ENCODE peak calls at places on chromosomes 2 and 18, in nine cellular contexts. One of them, this sample, is unnamed. For H3K4me1, the result is how much of the 10 kb centered on the place peaks cover.

GRCh38 chr18:24426073-24426397 is 435 bp upstream of the IMPACT start:
- DNase-seq in neuronal stem cell: no peak
- DNase-seq in neural progenitor cell: no peak
- DNase-seq in mammary epithelial cell: no peak
- DNase-seq in MM.1S: no peak
- DNase-seq in mesenchymal stem cell: no peak
- DNase-seq in fibroblast of lung: no peak
- DNase-seq in endodermal cell: no peak
- DNase-seq in NT2/D1: no peak
- DNase-seq in this sample: no peak

GRCh38 chr2:240965905-240966456 is 32.4 kb upstream of the SNED1 start:
- DNase-seq in NT2/D1: no peak
- DNase-seq in neuronal stem cell: no peak
- DNase-seq in mammary epithelial cell: no peak
- DNase-seq in neural progenitor cell: no peak
- DNase-seq in mesenchymal stem cell: no peak
- DNase-seq in MM.1S: no peak
- DNase-seq in endodermal cell: peak
- DNase-seq in fibroblast of lung: no peak
- DNase-seq in this sample: no peak

GRCh38 chr2:2219984-2220383 is 111.1 kb downstream of the MYT1L start:
- DNase-seq in fibroblast of lung: no peak
- DNase-seq in endodermal cell: no peak
- DNase-seq in neuronal stem cell: no peak
- DNase-seq in NT2/D1: no peak
- DNase-seq in MM.1S: no peak
- DNase-seq in neural progenitor cell: no peak
- DNase-seq in mesenchymal stem cell: no peak
- DNase-seq in mammary epithelial cell: no peak
- DNase-seq in this sample: no peak

GRCh38 chr2:16226381-16226780 is 286.0 kb downstream of the MYCN start:
- DNase-seq in mammary epithelial cell: no peak
- DNase-seq in neural progenitor cell: no peak
- DNase-seq in NT2/D1: no peak
- DNase-seq in mesenchymal stem cell: no peak
- DNase-seq in neuronal stem cell: no peak
- DNase-seq in fibroblast of lung: no peak
- DNase-seq in endodermal cell: no peak
- DNase-seq in MM.1S: no peak
- DNase-seq in this sample: no peak

GRCh38 chr2:240599141-240599583 is 12.6 kb downstream of the CAPN10 start:
- DNase-seq in mammary epithelial cell: no peak
- DNase-seq in MM.1S: no peak
- DNase-seq in neural progenitor cell: no peak
- DNase-seq in fibroblast of lung: no peak
- DNase-seq in endodermal cell: no peak
- DNase-seq in NT2/D1: no peak
- DNase-seq in mesenchymal stem cell: no peak
- DNase-seq in neuronal stem cell: no peak
- DNase-seq in this sample: no peak

GRCh38 chr2:50556934-50557575 is 474.9 kb downstream of the NRXN1 start:
- DNase-seq in endodermal cell: no peak
- DNase-seq in mesenchymal stem cell: peak
- DNase-seq in NT2/D1: no peak
- DNase-seq in fibroblast of lung: peak
- DNase-seq in MM.1S: no peak
- DNase-seq in mammary epithelial cell: peak
- DNase-seq in neural progenitor cell: no peak
- DNase-seq in neuronal stem cell: no peak
- DNase-seq in this sample: peak

GRCh38 chr18:54873884-54874255 is 45.6 kb downstream of the RAB27B start:
- DNase-seq in NT2/D1: no peak
- DNase-seq in neuronal stem cell: no peak
- DNase-seq in neural progenitor cell: no peak
- DNase-seq in endodermal cell: no peak
- DNase-seq in mesenchymal stem cell: no peak
- DNase-seq in fibroblast of lung: no peak
- DNase-seq in mammary epithelial cell: peak
- DNase-seq in MM.1S: no peak
- DNase-seq in this sample: no peak

GRCh38 chr2:237062585-237062984 is 23.1 kb upstream of the COPS8 start:
- DNase-seq in mesenchymal stem cell: no peak
- DNase-seq in neuronal stem cell: no peak
- DNase-seq in endodermal cell: peak
- DNase-seq in fibroblast of lung: peak
- DNase-seq in mammary epithelial cell: no peak
- DNase-seq in MM.1S: no peak
- DNase-seq in neural progenitor cell: peak
- DNase-seq in NT2/D1: no peak
- DNase-seq in this sample: peak

GRCh38 chr2:3708576-3708975 is 5.2 kb downstream of the DCDC2C start:
- DNase-seq in NT2/D1: no peak
- DNase-seq in MM.1S: no peak
- DNase-seq in mesenchymal stem cell: no peak
- DNase-seq in neuronal stem cell: no peak
- DNase-seq in mammary epithelial cell: no peak
- DNase-seq in endodermal cell: no peak
- DNase-seq in neural progenitor cell: no peak
- DNase-seq in fibroblast of lung: no peak
- DNase-seq in this sample: no peak

GRCh38 chr2:206984206-206984605 is 44.9 kb downstream of the CPO start:
- DNase-seq in endodermal cell: no peak
- DNase-seq in fibroblast of lung: peak
- DNase-seq in mesenchymal stem cell: peak
- DNase-seq in NT2/D1: no peak
- DNase-seq in mammary epithelial cell: peak
- DNase-seq in neuronal stem cell: no peak
- DNase-seq in MM.1S: no peak
- DNase-seq in neural progenitor cell: no peak
- DNase-seq in this sample: peak

GRCh38 chr2:176814740-176815367 is 397.7 kb upstream of the HNRNPA3 start:
- DNase-seq in fibroblast of lung: peak
- DNase-seq in neuronal stem cell: no peak
- DNase-seq in neural progenitor cell: peak
- DNase-seq in MM.1S: peak
- DNase-seq in endodermal cell: no peak
- DNase-seq in NT2/D1: no peak
- DNase-seq in mesenchymal stem cell: peak
- DNase-seq in mammary epithelial cell: no peak
- DNase-seq in this sample: peak

GRCh38 chr2:235640900-235641299 is 147.1 kb downstream of the AGAP1 start:
- DNase-seq in fibroblast of lung: no peak
- DNase-seq in neuronal stem cell: no peak
- DNase-seq in neural progenitor cell: no peak
- DNase-seq in endodermal cell: no peak
- DNase-seq in NT2/D1: no peak
- DNase-seq in mesenchymal stem cell: no peak
- DNase-seq in mammary epithelial cell: no peak
- DNase-seq in MM.1S: no peak
- DNase-seq in this sample: peak

DNA sequence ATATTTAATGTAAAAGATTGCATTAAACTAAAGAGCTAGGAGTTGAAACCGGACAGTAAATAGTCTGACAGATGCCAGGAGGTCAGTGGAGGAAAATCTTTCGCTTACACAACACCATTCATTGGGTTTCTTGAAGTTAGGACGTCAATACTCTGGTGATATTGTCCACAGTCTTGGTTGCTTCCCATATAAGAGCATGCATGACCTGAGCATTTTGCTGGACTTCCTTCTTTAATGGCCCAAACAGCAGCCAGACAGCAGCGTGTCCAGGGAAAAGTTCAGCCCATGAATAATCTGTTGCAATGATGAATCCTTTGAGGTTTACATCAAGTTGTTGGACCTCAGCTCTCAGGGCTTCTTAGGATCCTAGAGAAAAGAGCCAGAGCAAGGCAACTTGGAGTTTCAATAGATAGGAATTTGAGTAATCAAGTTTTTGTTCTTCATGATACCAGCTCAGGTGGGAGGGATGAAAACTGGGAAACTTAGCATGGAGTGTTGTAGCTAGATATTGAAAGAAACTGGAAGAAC is 155.6 kb upstream of the MGAT5 start:
- DNase-seq in MM.1S: no peak
- DNase-seq in NT2/D1: no peak
- DNase-seq in neural progenitor cell: no peak
- DNase-seq in mammary epithelial cell: no peak
- DNase-seq in endodermal cell: no peak
- DNase-seq in fibroblast of lung: no peak
- DNase-seq in neuronal stem cell: no peak
- DNase-seq in mesenchymal stem cell: no peak
- DNase-seq in this sample: no peak
- H3K9ac ChIP-seq in MM.1S: no peak
- H3K9ac ChIP-seq in NT2/D1: no peak
- H3K9ac ChIP-seq in neural progenitor cell: no peak
- H3K9ac ChIP-seq in mammary epithelial cell: no peak
- H3K9ac ChIP-seq in endodermal cell: no peak
- H3K9ac ChIP-seq in fibroblast of lung: no peak
- H3K9ac ChIP-seq in neuronal stem cell: no peak
- H3K9ac ChIP-seq in mesenchymal stem cell: no peak
- H3K9ac ChIP-seq in this sample: no peak

GRCh38 chr2:224884188-224884587 is 158.1 kb downstream of the DOCK10 start:
- DNase-seq in neuronal stem cell: no peak
- DNase-seq in mesenchymal stem cell: peak
- DNase-seq in NT2/D1: no peak
- DNase-seq in neural progenitor cell: no peak
- DNase-seq in mammary epithelial cell: peak
- DNase-seq in endodermal cell: no peak
- DNase-seq in MM.1S: no peak
- DNase-seq in fibroblast of lung: peak
- DNase-seq in this sample: peak
- H3K4me1 ChIP-seq in neuronal stem cell: under half
- H3K4me1 ChIP-seq in mesenchymal stem cell: under half
- H3K4me1 ChIP-seq in NT2/D1: under half
- H3K4me1 ChIP-seq in neural progenitor cell: under half
- H3K4me1 ChIP-seq in mammary epithelial cell: under half
- H3K4me1 ChIP-seq in endodermal cell: under half
- H3K4me1 ChIP-seq in MM.1S: under half
- H3K4me1 ChIP-seq in fibroblast of lung: under half
- H3K4me1 ChIP-seq in this sample: under half

GRCh38 chr18:35862115-35862640 is 110.3 kb upstream of the RMP24 start:
- DNase-seq in neuronal stem cell: no peak
- DNase-seq in neural progenitor cell: no peak
- DNase-seq in MM.1S: no peak
- DNase-seq in mammary epithelial cell: peak
- DNase-seq in mesenchymal stem cell: no peak
- DNase-seq in endodermal cell: peak
- DNase-seq in fibroblast of lung: peak
- DNase-seq in NT2/D1: no peak
- DNase-seq in this sample: no peak
- H3K9ac ChIP-seq in neuronal stem cell: no peak
- H3K9ac ChIP-seq in neural progenitor cell: no peak
- H3K9ac ChIP-seq in MM.1S: no peak
- H3K9ac ChIP-seq in mammary epithelial cell: no peak
- H3K9ac ChIP-seq in mesenchymal stem cell: no peak
- H3K9ac ChIP-seq in endodermal cell: no peak
- H3K9ac ChIP-seq in fibroblast of lung: no peak
- H3K9ac ChIP-seq in NT2/D1: no peak
- H3K9ac ChIP-seq in this sample: no peak

GRCh38 chr2:56013475-56013874 is 89.9 kb upstream of the EFEMP1 start:
- DNase-seq in NT2/D1: no peak
- DNase-seq in neural progenitor cell: no peak
- DNase-seq in MM.1S: no peak
- DNase-seq in neuronal stem cell: no peak
- DNase-seq in mammary epithelial cell: no peak
- DNase-seq in endodermal cell: no peak
- DNase-seq in mesenchymal stem cell: no peak
- DNase-seq in fibroblast of lung: no peak
- DNase-seq in this sample: no peak
- H3K4me1 ChIP-seq in NT2/D1: under half
- H3K4me1 ChIP-seq in neural progenitor cell: half or more
- H3K4me1 ChIP-seq in MM.1S: under half
- H3K4me1 ChIP-seq in neuronal stem cell: under half
- H3K4me1 ChIP-seq in mammary epithelial cell: under half
- H3K4me1 ChIP-seq in endodermal cell: under half
- H3K4me1 ChIP-seq in mesenchymal stem cell: under half
- H3K4me1 ChIP-seq in fibroblast of lung: under half
- H3K4me1 ChIP-seq in this sample: under half

This sample was measured in IMR-90.